ENCODE peak calls at places on chromosomes 11 and 22, in eight cellular contexts. One of them, this sample, is unnamed. For H3K4me1, the result is how much of the 10 kb centered on the place peaks cover.

GRCh38 chr11:104320956-104321355 is 157.0 kb upstream of the PDGFD start:
- DNase-seq in thoracic aorta: no peak
- DNase-seq in heart right ventricle: no peak
- DNase-seq in endodermal cell: no peak
- DNase-seq in neuronal stem cell: no peak
- DNase-seq in psoas muscle: no peak
- DNase-seq in GM23248: no peak
- DNase-seq in suprapubic skin: no peak
- DNase-seq in this sample: no peak

GRCh38 chr22:39808087-39808486 is 85.5 kb downstream of the ENTHD1 start:
- DNase-seq in thoracic aorta: no peak
- DNase-seq in heart right ventricle: no peak
- DNase-seq in endodermal cell: peak
- DNase-seq in neuronal stem cell: no peak
- DNase-seq in psoas muscle: no peak
- DNase-seq in GM23248: peak
- DNase-seq in suprapubic skin: no peak
- DNase-seq in this sample: no peak

GRCh38 chr11:75267171-75267970 is 26.8 kb downstream of the TPBGL start:
- DNase-seq in thoracic aorta: no peak
- DNase-seq in heart right ventricle: no peak
- DNase-seq in endodermal cell: peak
- DNase-seq in neuronal stem cell: no peak
- DNase-seq in psoas muscle: no peak
- DNase-seq in GM23248: no peak
- DNase-seq in suprapubic skin: no peak
- DNase-seq in this sample: no peak

GRCh38 chr22:35637943-35638342 is 10.3 kb upstream of the APOL6 start:
- DNase-seq in thoracic aorta: no peak
- DNase-seq in heart right ventricle: no peak
- DNase-seq in endodermal cell: no peak
- DNase-seq in neuronal stem cell: no peak
- DNase-seq in psoas muscle: no peak
- DNase-seq in GM23248: peak
- DNase-seq in suprapubic skin: no peak
- DNase-seq in this sample: no peak

GRCh38 chr22:20591660-20592310 is 84.4 kb downstream of the MED15 start:
- DNase-seq in thoracic aorta: no peak
- DNase-seq in heart right ventricle: no peak
- DNase-seq in endodermal cell: peak
- DNase-seq in neuronal stem cell: peak
- DNase-seq in psoas muscle: no peak
- DNase-seq in GM23248: no peak
- DNase-seq in suprapubic skin: no peak
- DNase-seq in this sample: no peak

GRCh38 chr22:26918236-26918635 is 260.8 kb downstream of the MIAT start:
- DNase-seq in thoracic aorta: no peak
- DNase-seq in heart right ventricle: no peak
- DNase-seq in endodermal cell: no peak
- DNase-seq in neuronal stem cell: no peak
- DNase-seq in psoas muscle: no peak
- DNase-seq in GM23248: no peak
- DNase-seq in suprapubic skin: no peak
- DNase-seq in this sample: no peak

GRCh38 chr11:130945945-130946344 is 29.7 kb upstream of the SNX19 start:
- DNase-seq in thoracic aorta: peak
- DNase-seq in heart right ventricle: peak
- DNase-seq in endodermal cell: no peak
- DNase-seq in neuronal stem cell: no peak
- DNase-seq in psoas muscle: peak
- DNase-seq in GM23248: peak
- DNase-seq in suprapubic skin: no peak
- DNase-seq in this sample: no peak

GRCh38 chr11:76794371-76795284 is 11.5 kb downstream of the TSKU start:
- DNase-seq in thoracic aorta: no peak
- DNase-seq in heart right ventricle: no peak
- DNase-seq in endodermal cell: no peak
- DNase-seq in neuronal stem cell: no peak
- DNase-seq in psoas muscle: no peak
- DNase-seq in GM23248: no peak
- DNase-seq in suprapubic skin: peak
- DNase-seq in this sample: no peak

GRCh38 chr11:65827774-65828156 is 6.0 kb upstream of the SNX32 start:
- DNase-seq in thoracic aorta: no peak
- DNase-seq in heart right ventricle: no peak
- DNase-seq in endodermal cell: no peak
- DNase-seq in neuronal stem cell: no peak
- DNase-seq in psoas muscle: no peak
- DNase-seq in GM23248: peak
- DNase-seq in suprapubic skin: no peak
- DNase-seq in this sample: no peak

GRCh38 chr11:74770456-74770855 is 21.8 kb downstream of the RNF169 start:
- DNase-seq in thoracic aorta: no peak
- DNase-seq in heart right ventricle: no peak
- DNase-seq in endodermal cell: no peak
- DNase-seq in neuronal stem cell: no peak
- DNase-seq in psoas muscle: no peak
- DNase-seq in GM23248: no peak
- DNase-seq in suprapubic skin: no peak
- DNase-seq in this sample: no peak

GRCh38 chr11:113553235-113553634 is 78.0 kb upstream of the DRD2 start:
- DNase-seq in thoracic aorta: no peak
- DNase-seq in heart right ventricle: no peak
- DNase-seq in endodermal cell: peak
- DNase-seq in neuronal stem cell: peak
- DNase-seq in psoas muscle: peak
- DNase-seq in GM23248: peak
- DNase-seq in suprapubic skin: no peak
- DNase-seq in this sample: no peak

GRCh38 chr22:44147036-44147645 is 33.6 kb upstream of the PARVG start:
- DNase-seq in thoracic aorta: no peak
- DNase-seq in heart right ventricle: no peak
- DNase-seq in endodermal cell: no peak
- DNase-seq in neuronal stem cell: no peak
- DNase-seq in psoas muscle: no peak
- DNase-seq in GM23248: no peak
- DNase-seq in suprapubic skin: no peak
- DNase-seq in this sample: no peak

GRCh38 chr11:61575886-61576516 is 4.9 kb downstream of the SYT7 start:
- DNase-seq in thoracic aorta: no peak
- DNase-seq in heart right ventricle: peak
- DNase-seq in endodermal cell: no peak
- DNase-seq in neuronal stem cell: no peak
- DNase-seq in psoas muscle: no peak
- DNase-seq in GM23248: no peak
- DNase-seq in suprapubic skin: no peak
- DNase-seq in this sample: no peak

GRCh38 chr11:72577271-72577681 is 96.9 kb downstream of the PDE2A start:
- DNase-seq in thoracic aorta: no peak
- DNase-seq in heart right ventricle: no peak
- DNase-seq in endodermal cell: no peak
- DNase-seq in neuronal stem cell: no peak
- DNase-seq in psoas muscle: no peak
- DNase-seq in GM23248: no peak
- DNase-seq in suprapubic skin: peak
- DNase-seq in this sample: no peak

GRCh38 chr22:27286711-27287110 is 514.8 kb downstream of the MN1 start:
- DNase-seq in thoracic aorta: no peak
- DNase-seq in heart right ventricle: no peak
- DNase-seq in endodermal cell: no peak
- DNase-seq in neuronal stem cell: no peak
- DNase-seq in psoas muscle: no peak
- DNase-seq in GM23248: no peak
- DNase-seq in suprapubic skin: no peak
- DNase-seq in this sample: no peak

GRCh38 chr11:118908931-118909618 is 16.7 kb downstream of the BCL9L start:
- DNase-seq in thoracic aorta: no peak
- DNase-seq in heart right ventricle: peak
- DNase-seq in endodermal cell: peak
- DNase-seq in neuronal stem cell: no peak
- DNase-seq in psoas muscle: peak
- DNase-seq in GM23248: peak
- DNase-seq in suprapubic skin: no peak
- DNase-seq in this sample: no peak

GRCh38 chr11:64566042-64566914 is 24.7 kb upstream of the SLC22A12 start:
- DNase-seq in thoracic aorta: no peak
- DNase-seq in heart right ventricle: no peak
- DNase-seq in endodermal cell: peak
- DNase-seq in neuronal stem cell: peak
- DNase-seq in psoas muscle: peak
- DNase-seq in GM23248: peak
- DNase-seq in suprapubic skin: peak
- DNase-seq in this sample: no peak

GRCh38 chr11:20053572-20053971 is 106.7 kb downstream of the DBX1 start:
- DNase-seq in thoracic aorta: no peak
- DNase-seq in heart right ventricle: no peak
- DNase-seq in endodermal cell: no peak
- DNase-seq in neuronal stem cell: no peak
- DNase-seq in psoas muscle: no peak
- DNase-seq in GM23248: no peak
- DNase-seq in suprapubic skin: no peak
- DNase-seq in this sample: no peak

GRCh38 chr11:131717616-131718015 is 347.2 kb downstream of the NTM start:
- DNase-seq in thoracic aorta: no peak
- DNase-seq in heart right ventricle: no peak
- DNase-seq in endodermal cell: no peak
- DNase-seq in neuronal stem cell: no peak
- DNase-seq in psoas muscle: no peak
- DNase-seq in GM23248: no peak
- DNase-seq in suprapubic skin: no peak
- DNase-seq in this sample: no peak

GRCh38 chr11:44275241-44275640 is 34.7 kb downstream of the ALX4 start:
- DNase-seq in thoracic aorta: no peak
- DNase-seq in heart right ventricle: no peak
- DNase-seq in endodermal cell: no peak
- DNase-seq in neuronal stem cell: no peak
- DNase-seq in psoas muscle: no peak
- DNase-seq in GM23248: no peak
- DNase-seq in suprapubic skin: peak
- DNase-seq in this sample: no peak

GRCh38 chr22:46079093-46079860 is 71.0 kb upstream of the PPARA start:
- DNase-seq in thoracic aorta: no peak
- DNase-seq in heart right ventricle: peak
- DNase-seq in endodermal cell: no peak
- DNase-seq in neuronal stem cell: no peak
- DNase-seq in psoas muscle: peak
- DNase-seq in GM23248: peak
- DNase-seq in suprapubic skin: peak
- DNase-seq in this sample: no peak

GRCh38 chr11:35145249-35145648 is 6.3 kb downstream of the CD44 start:
- DNase-seq in thoracic aorta: no peak
- DNase-seq in heart right ventricle: no peak
- DNase-seq in endodermal cell: no peak
- DNase-seq in neuronal stem cell: no peak
- DNase-seq in psoas muscle: peak
- DNase-seq in GM23248: peak
- DNase-seq in suprapubic skin: no peak
- DNase-seq in this sample: no peak
- H3K27ac ChIP-seq in thoracic aorta: no peak
- H3K27ac ChIP-seq in heart right ventricle: peak
- H3K27ac ChIP-seq in endodermal cell: no peak
- H3K27ac ChIP-seq in neuronal stem cell: no peak
- H3K27ac ChIP-seq in psoas muscle: no peak
- H3K27ac ChIP-seq in GM23248: peak
- H3K27ac ChIP-seq in suprapubic skin: peak
- H3K27ac ChIP-seq in this sample: peak

GRCh38 chr11:122161191-122161590 is 45.2 kb upstream of the BLID start:
- DNase-seq in thoracic aorta: no peak
- DNase-seq in heart right ventricle: no peak
- DNase-seq in endodermal cell: no peak
- DNase-seq in neuronal stem cell: no peak
- DNase-seq in psoas muscle: no peak
- DNase-seq in GM23248: no peak
- DNase-seq in suprapubic skin: no peak
- DNase-seq in this sample: no peak
- H3K4me1 ChIP-seq in thoracic aorta: half or more
- H3K4me1 ChIP-seq in heart right ventricle: under half
- H3K4me1 ChIP-seq in endodermal cell: under half
- H3K4me1 ChIP-seq in neuronal stem cell: under half
- H3K4me1 ChIP-seq in psoas muscle: under half
- H3K4me1 ChIP-seq in GM23248: half or more
- H3K4me1 ChIP-seq in suprapubic skin: under half
- H3K4me1 ChIP-seq in this sample: under half

GRCh38 chr11:2961080-2961479 is 31.0 kb downstream of the NAP1L4 start:
- DNase-seq in thoracic aorta: no peak
- DNase-seq in heart right ventricle: no peak
- DNase-seq in endodermal cell: peak
- DNase-seq in neuronal stem cell: no peak
- DNase-seq in psoas muscle: no peak
- DNase-seq in GM23248: no peak
- DNase-seq in suprapubic skin: no peak
- DNase-seq in this sample: no peak
- H3K27ac ChIP-seq in thoracic aorta: no peak
- H3K27ac ChIP-seq in heart right ventricle: no peak
- H3K27ac ChIP-seq in endodermal cell: peak
- H3K27ac ChIP-seq in neuronal stem cell: no peak
- H3K27ac ChIP-seq in psoas muscle: no peak
- H3K27ac ChIP-seq in GM23248: no peak
- H3K27ac ChIP-seq in suprapubic skin: no peak
- H3K27ac ChIP-seq in this sample: no peak

GRCh38 chr22:38735465-38736256 is 20.1 kb downstream of the SUN2 start:
- DNase-seq in thoracic aorta: no peak
- DNase-seq in heart right ventricle: no peak
- DNase-seq in endodermal cell: no peak
- DNase-seq in neuronal stem cell: no peak
- DNase-seq in psoas muscle: no peak
- DNase-seq in GM23248: no peak
- DNase-seq in suprapubic skin: no peak
- DNase-seq in this sample: no peak

GRCh38 chr22:38736257-38736570 is 19.6 kb downstream of the SUN2 start:
- DNase-seq in thoracic aorta: no peak
- DNase-seq in heart right ventricle: no peak
- DNase-seq in endodermal cell: no peak
- DNase-seq in neuronal stem cell: no peak
- DNase-seq in psoas muscle: no peak
- DNase-seq in GM23248: no peak
- DNase-seq in suprapubic skin: peak
- DNase-seq in this sample: no peak

GRCh38 chr22:38734203-38735100 is 21.3 kb downstream of the SUN2 start:
- DNase-seq in thoracic aorta: no peak
- DNase-seq in heart right ventricle: no peak
- DNase-seq in endodermal cell: no peak
- DNase-seq in neuronal stem cell: no peak
- DNase-seq in psoas muscle: no peak
- DNase-seq in GM23248: no peak
- DNase-seq in suprapubic skin: no peak
- DNase-seq in this sample: no peak

GRCh38 chr22:38733329-38734202 is 22.2 kb downstream of the SUN2 start:
- DNase-seq in thoracic aorta: no peak
- DNase-seq in heart right ventricle: peak
- DNase-seq in endodermal cell: peak
- DNase-seq in neuronal stem cell: no peak
- DNase-seq in psoas muscle: peak
- DNase-seq in GM23248: peak
- DNase-seq in suprapubic skin: no peak
- DNase-seq in this sample: no peak

DNA sequence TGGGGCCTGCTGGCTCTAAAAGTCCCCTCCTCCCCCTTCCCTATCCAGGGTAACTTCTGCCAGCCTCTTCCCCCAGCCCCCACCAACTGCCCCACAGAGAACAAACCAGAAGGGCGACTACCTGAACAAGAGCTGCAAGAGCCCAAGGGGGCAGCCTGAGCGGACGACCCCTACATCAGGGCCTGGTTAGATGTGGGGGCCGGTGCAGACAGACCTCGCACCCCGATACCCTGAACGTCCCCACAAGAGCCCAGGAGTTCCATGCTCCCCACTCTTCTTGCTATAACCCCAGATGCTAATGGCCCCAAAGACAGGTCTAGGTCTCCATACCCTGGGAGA is 20.7 kb downstream of the SUN2 start:
- DNase-seq in thoracic aorta: no peak
- DNase-seq in heart right ventricle: no peak
- DNase-seq in endodermal cell: no peak
- DNase-seq in neuronal stem cell: no peak
- DNase-seq in psoas muscle: no peak
- DNase-seq in GM23248: no peak
- DNase-seq in suprapubic skin: no peak
- DNase-seq in this sample: no peak
- H3K4me1 ChIP-seq in thoracic aorta: under half
- H3K4me1 ChIP-seq in heart right ventricle: under half
- H3K4me1 ChIP-seq in endodermal cell: under half
- H3K4me1 ChIP-seq in neuronal stem cell: under half
- H3K4me1 ChIP-seq in psoas muscle: under half
- H3K4me1 ChIP-seq in GM23248: under half
- H3K4me1 ChIP-seq in suprapubic skin: under half
- H3K4me1 ChIP-seq in this sample: under half

This sample was measured in vagina.